ENCODE peak calls at places on chromosomes 2 and 18, in five cellular contexts. T is PC-3, C is stomach, E is Peyer's patch, L is psoas muscle. K is an unnamed sample.
A peak's percentile ranks its signal among the peaks of the same experiment; 100 is the strongest.

GRCh38 chr18:8217041-8217564 is 392.1 kb upstream of the RAB12 start:
- DNase-seq in T (no peak), C (no peak), E (no peak), L (no peak), K (no peak)

GRCh38 chr2:120262761-120263428 is 10.2 kb downstream of the RALB start:
- DNase-seq in T (no peak), C (no peak), E (no peak), L (no peak), K (peak; percentile 64)

GRCh38 chr18:79508565-79509535 is 113.1 kb downstream of the NFATC1 start:
- DNase-seq in T (no peak), C (no peak), E (peak; percentile 45), L (peak; percentile 30), K (no peak)

GRCh38 chr2:131094655-131095281 is 1.5 kb upstream of the FAM168B start:
- DNase-seq in T (peak; percentile 34), C (no peak), E (no peak), L (no peak), K (peak; percentile 13)

GRCh38 chr18:676747-677544 is 19.5 kb downstream of the TYMS start:
- DNase-seq in T (no peak), C (no peak), E (no peak), L (no peak), K (no peak)

GRCh38 chr2:75986617-75987016 is 275.9 kb upstream of the GCFC2 start:
- DNase-seq in T (no peak), C (no peak), E (no peak), L (no peak), K (no peak)

GRCh38 chr2:97966545-97967215 is 29.1 kb downstream of the TMEM131 start:
- DNase-seq in T (peak; percentile 63), C (no peak), E (no peak), L (no peak), K (peak; percentile 43)

GRCh38 chr2:173963323-173963816 is 1.8 kb downstream of the SP3 start:
- DNase-seq in T (peak; percentile 63), C (no peak), E (no peak), L (no peak), K (peak; percentile 44)

GRCh38 chr2:74702001-74702715 is 48.1 kb downstream of the SEMA4F start:
- DNase-seq in T (no peak), C (no peak), E (no peak), L (no peak), K (no peak)

GRCh38 chr18:8747440-8747937 is 42.1 kb downstream of the MTCL1 start:
- DNase-seq in T (peak; percentile 7), C (no peak), E (no peak), L (no peak), K (no peak)

GRCh38 chr2:47062721-47063120 is 92.4 kb downstream of the STPG4 start:
- DNase-seq in T (no peak), C (no peak), E (no peak), L (no peak), K (no peak)

GRCh38 chr2:27273123-27273522 is 2.1 kb upstream of the DNAJC5G start:
- DNase-seq in T (no peak), C (no peak), E (no peak), L (no peak), K (no peak)

GRCh38 chr2:65164379-65165023 is 34.6 kb upstream of the RAB1A start:
- DNase-seq in T (no peak), C (no peak), E (no peak), L (no peak), K (no peak)

GRCh38 chr2:54341656-54342055 is 85.6 kb upstream of the TSPYL6 start:
- DNase-seq in T (no peak), C (no peak), E (no peak), L (no peak), K (no peak)

GRCh38 chr2:126359494-126359893 is 296.5 kb upstream of the GYPC start:
- DNase-seq in T (no peak), C (no peak), E (no peak), L (no peak), K (peak; percentile 8)

GRCh38 chr2:86617153-86617552 is 6.5 kb downstream of the RNF103 start:
- DNase-seq in T (no peak), C (no peak), E (no peak), L (no peak), K (no peak)

GRCh38 chr2:150376627-150377335 is 110.7 kb downstream of the RND3 start:
- DNase-seq in T (peak; percentile 3), C (no peak), E (no peak), L (peak; percentile 18), K (no peak)

GRCh38 chr2:16200791-16201190 is 260.4 kb downstream of the MYCN start:
- DNase-seq in T (no peak), C (no peak), E (no peak), L (no peak), K (no peak)

GRCh38 chr18:77478619-77479018 is 229.0 kb downstream of the GALR1 start:
- DNase-seq in T (peak; percentile 26), C (no peak), E (no peak), L (peak; percentile 34), K (peak; percentile 5)
- TF ChIP-seq CTCF in T (peak; percentile 22), C (no peak), E (no peak), L (no peak), K (no peak)

GRCh38 chr2:215430528-215431187 is 5.2 kb downstream of the FN1 start:
- DNase-seq in T (no peak), C (no peak), E (no peak), L (no peak), K (no peak)
- H3K27ac ChIP-seq in T (no peak overlapping the region), C (no peak overlapping the region), E (no peak overlapping the region), L (no peak overlapping the region), K (no peak overlapping the region)

DNA sequence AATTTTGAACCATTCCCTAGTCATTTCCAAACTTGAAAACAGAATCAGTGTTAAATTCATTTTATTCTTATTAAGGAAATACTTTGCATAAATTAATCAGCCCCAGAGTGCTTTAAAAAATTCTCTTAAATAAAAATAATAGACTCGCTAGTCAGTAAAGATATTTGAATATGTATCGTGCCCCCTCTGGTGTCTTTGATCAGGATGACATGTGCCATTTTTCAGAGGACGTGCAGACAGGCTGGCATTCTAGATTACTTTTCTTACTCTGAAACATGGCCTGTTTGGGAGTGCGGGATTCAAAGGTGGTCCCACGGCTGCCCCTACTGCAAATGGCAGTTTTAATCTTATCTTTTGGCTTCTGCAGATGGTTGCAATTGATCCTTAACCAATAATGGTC is 5.5 kb upstream of the MROH2A start:
- DNase-seq in T (no peak), C (no peak), E (no peak), L (no peak), K (no peak)
- TF ChIP-seq CTCF in T (no peak), C (no peak), E (no peak), L (no peak), K (no peak)

DNA sequence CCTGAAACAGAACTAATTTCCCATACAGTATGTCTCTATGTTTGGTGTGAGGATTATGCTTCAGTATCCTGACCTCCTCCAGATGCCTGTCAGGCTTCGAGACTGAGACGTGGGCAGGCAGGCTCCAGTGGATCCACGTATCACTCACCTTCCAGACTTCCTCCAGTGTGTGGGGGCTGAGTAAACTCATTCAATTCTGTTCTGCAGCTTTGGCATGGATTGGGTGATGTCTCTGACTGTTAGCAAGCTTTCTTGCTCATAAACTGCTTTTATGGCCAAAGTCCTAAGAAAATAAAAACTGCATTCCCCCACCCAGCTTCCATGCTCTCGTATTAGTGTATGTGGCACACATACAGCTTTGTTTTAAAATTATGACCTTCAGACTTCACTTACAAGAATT is 53.6 kb downstream of the CCDC93 start:
- DNase-seq in T (peak; percentile 26), C (no peak), E (no peak), L (no peak), K (no peak)
- H3K27ac ChIP-seq in T (peak overlapping the region; percentile 24), C (no peak overlapping the region), E (no peak overlapping the region), L (no peak overlapping the region), K (no peak overlapping the region)

GRCh38 chr2:184125867-184126266 is 472.5 kb upstream of the ZNF804A start:
- DNase-seq in T (peak; percentile 26), C (no peak), E (no peak), L (no peak), K (no peak)
- TF ChIP-seq CTCF in T (peak; percentile 47), C (no peak), E (no peak), L (no peak), K (no peak)

GRCh38 chr2:236988690-236989639 is 96.7 kb upstream of the COPS8 start:
- DNase-seq in T (no peak), C (peak; percentile 74), E (no peak), L (peak; percentile 76), K (no peak)

GRCh38 chr2:236986524-236987330 is 99.0 kb upstream of the COPS8 start:
- DNase-seq in T (peak; percentile 27), C (no peak), E (no peak), L (no peak), K (no peak)

GRCh38 chr2:236991874-236992273 is 93.8 kb upstream of the COPS8 start:
- DNase-seq in T (no peak), C (no peak), E (no peak), L (no peak), K (no peak)

GRCh38 chr2:236985940-236986339 is 99.7 kb upstream of the COPS8 start:
- DNase-seq in T (no peak), C (no peak), E (no peak), L (no peak), K (no peak)

GRCh38 chr2:236988216-236988615 is 97.5 kb upstream of the COPS8 start:
- DNase-seq in T (no peak), C (no peak), E (no peak), L (no peak), K (no peak)
- H3K27ac ChIP-seq in T (no peak overlapping the region), C (peak overlapping the region; percentile 67), E (peak overlapping the region; percentile 66), L (peak overlapping the region; percentile 52), K (no peak overlapping the region)